ENCODE peak calls at places on chromosomes 2 and 18, in six cellular contexts. K, J, P, S, B and Y are unnamed samples.

GRCh38 chr18:8548186-8548585 is 61.1 kb upstream of the RAB12 start:
- DNase-seq in B (no peak), K (no peak), J (no peak), P (no peak), S (peak; percentile 39), Y (no peak)

GRCh38 chr2:52264488-52264887 is 1232.6 kb upstream of the NRXN1 start:
- DNase-seq in J (no peak), B (no peak), P (peak; percentile 37), K (no peak), S (no peak), Y (no peak)

GRCh38 chr2:20615046-20615465 is 35.8 kb downstream of the HS1BP3 start:
- DNase-seq in S (no peak), K (no peak), B (no peak), J (no peak), P (no peak), Y (no peak)

GRCh38 chr2:47941936-47942335 is 35.6 kb upstream of the FBXO11 start:
- DNase-seq in J (no peak), B (peak; percentile 86), S (no peak), P (no peak), K (no peak), Y (no peak)

GRCh38 chr18:2653467-2653866 is 2.1 kb upstream of the SMCHD1 start:
- DNase-seq in S (no peak), P (no peak), B (no peak), J (no peak), K (no peak), Y (no peak)

GRCh38 chr18:46387426-46388131 is 269.4 kb downstream of the LOXHD1 start:
- DNase-seq in J (no peak), B (no peak), K (no peak), P (no peak), S (no peak), Y (no peak)

GRCh38 chr2:89797320-89798038 is 1106.0 kb downstream of the RPIA start:
- DNase-seq in P (no peak), S (no peak), J (no peak), K (no peak), B (no peak), Y (no peak)

GRCh38 chr2:98029718-98030222 is 34.0 kb upstream of the TMEM131 start:
- DNase-seq in B (no peak), S (peak; percentile 40), P (no peak), K (peak; percentile 19), J (no peak), Y (no peak)

GRCh38 chr2:53334610-53335009 is 433.0 kb upstream of the CHAC2 start:
- DNase-seq in B (no peak), S (no peak), K (no peak), J (no peak), P (no peak), Y (no peak)

GRCh38 chr2:143936758-143937562 is 583.0 kb downstream of the ZEB2 start:
- DNase-seq in P (peak; percentile 57), S (peak; percentile 31), B (no peak), K (peak; percentile 77), J (peak; percentile 47), Y (peak; percentile 45)

GRCh38 chr2:216216951-216217903 is 108.1 kb downstream of the XRCC5 start:
- DNase-seq in P (no peak), K (no peak), S (peak; percentile 71), J (no peak), B (peak; percentile 17), Y (peak; percentile 89)

GRCh38 chr2:64489081-64489761 is 34.9 kb upstream of the AFTPH start:
- DNase-seq in B (no peak), K (no peak), J (no peak), S (no peak), P (no peak), Y (no peak)

GRCh38 chr2:200603972-200604371 is 18.2 kb downstream of the AOX1 start:
- DNase-seq in J (no peak), S (peak; percentile 84), P (no peak), K (no peak), B (peak; percentile 53), Y (peak; percentile 56)

GRCh38 chr18:76874643-76875389 is 52.5 kb downstream of the ZNF236 start:
- DNase-seq in S (no peak), P (peak; percentile 58), J (no peak), K (peak; percentile 57), B (no peak), Y (no peak)

GRCh38 chr2:37389984-37390765 is 45.7 kb downstream of the QPCT start:
- DNase-seq in S (peak; percentile 96), P (peak; percentile 67), J (no peak), K (peak; percentile 44), B (peak; percentile 82), Y (peak; percentile 92)

GRCh38 chr2:36480028-36480427 is 117.9 kb downstream of the FEZ2 start:
- DNase-seq in J (no peak), B (peak; percentile 59), S (no peak), K (no peak), P (no peak), Y (no peak)

GRCh38 chr2:122194546-122194945 is 439.1 kb downstream of the TSN start:
- DNase-seq in S (no peak), K (no peak), B (no peak), P (no peak), J (no peak), Y (no peak)

GRCh38 chr2:143397886-143398614 is 268.8 kb downstream of the ARHGAP15 start:
- DNase-seq in P (no peak), S (peak; percentile 73), J (no peak), K (no peak), B (no peak), Y (peak; percentile 48)

GRCh38 chr2:159797468-159798375 is at the start of gene CD302:
- DNase-seq in B (peak; percentile 73), J (peak; percentile 35), P (peak; percentile 48), S (peak; percentile 45), K (peak; percentile 71), Y (peak; percentile 60)

GRCh38 chr2:41703123-41703522 is 344.7 kb upstream of the PKDCC start:
- DNase-seq in K (no peak), J (no peak), P (no peak), S (no peak), B (no peak), Y (no peak)

GRCh38 chr2:116061023-116061422 is 1618.6 kb downstream of the DPP10 start:
- DNase-seq in K (no peak), P (no peak), J (no peak), S (no peak), B (no peak), Y (no peak)
- H4K91ac ChIP-seq in K (no peak overlapping the region), P (no peak overlapping the region), J (no peak overlapping the region), S (no peak overlapping the region), B (no peak overlapping the region), Y (no peak overlapping the region)

GRCh38 chr2:96807127-96807471 is 9.0 kb upstream of the CNNM3 start:
- DNase-seq in J (no peak), B (no peak), K (no peak), S (no peak), P (no peak), Y (no peak)
- H3K4me1 ChIP-seq in J (no peaks in the 10 kb centered on the region), B (no peaks in the 10 kb centered on the region), K (no peaks in the 10 kb centered on the region), S (peaks cover 4% of the 10 kb centered on the region), P (no peaks in the 10 kb centered on the region), Y (peaks cover 4% of the 10 kb centered on the region)

DNA sequence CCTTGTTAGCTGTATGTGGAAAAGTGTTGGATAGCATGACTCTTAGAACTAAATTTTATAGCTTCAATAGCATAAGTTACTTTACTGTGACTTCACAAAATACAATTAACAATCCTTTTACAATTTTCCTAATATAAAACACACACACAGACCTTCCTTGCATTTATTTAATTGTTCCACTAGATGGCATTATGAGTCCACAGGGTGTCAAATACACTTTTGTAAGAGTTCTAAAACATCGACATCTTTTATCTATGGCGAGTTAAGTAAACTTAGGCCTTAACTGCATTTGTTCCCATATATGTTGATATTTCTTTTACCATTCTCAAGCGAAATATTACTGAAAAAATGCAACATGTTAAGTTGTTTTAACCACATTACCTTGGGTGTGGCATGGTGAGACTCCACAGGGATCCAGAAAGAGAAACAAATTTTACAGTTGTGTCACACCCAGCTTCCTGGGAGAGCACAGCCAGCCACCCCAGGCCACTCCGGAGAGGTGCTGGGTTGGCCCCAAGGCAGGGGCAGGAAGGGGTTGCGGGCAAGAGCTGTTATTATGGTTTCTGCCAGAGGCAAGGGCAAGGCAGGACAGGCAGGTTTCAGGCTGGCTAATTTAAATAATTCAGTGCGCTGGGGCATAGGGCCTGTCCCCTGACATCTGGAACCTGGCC is 312.4 kb upstream of the MC4R start:
- DNase-seq in B (peak; percentile 45), J (no peak), S (peak; percentile 17), K (no peak), P (no peak), Y (peak; percentile 39)
- H3K4ac ChIP-seq in B (no peak overlapping the region), J (no peak overlapping the region), S (no peak overlapping the region), K (no peak overlapping the region), P (no peak overlapping the region), Y (no peak overlapping the region)

GRCh38 chr2:49360051-49360767 is 205.9 kb upstream of the FSHR start:
- DNase-seq in P (no peak), J (no peak), S (no peak), B (no peak), K (no peak), Y (no peak)
- H4K91ac ChIP-seq in P (no peak overlapping the region), J (no peak overlapping the region), S (no peak overlapping the region), B (no peak overlapping the region), K (no peak overlapping the region), Y (no peak overlapping the region)

GRCh38 chr2:85747441-85747840 is 6.3 kb upstream of the ATOH8 start:
- DNase-seq in J (no peak), K (no peak), P (no peak), S (no peak), B (no peak), Y (no peak)
- H3K4me1 ChIP-seq in J (peaks cover 16% of the 10 kb centered on the region), K (no peaks in the 10 kb centered on the region), P (no peaks in the 10 kb centered on the region), S (peaks cover 39% of the 10 kb centered on the region), B (no peaks in the 10 kb centered on the region), Y (peaks cover 41% of the 10 kb centered on the region)

DNA sequence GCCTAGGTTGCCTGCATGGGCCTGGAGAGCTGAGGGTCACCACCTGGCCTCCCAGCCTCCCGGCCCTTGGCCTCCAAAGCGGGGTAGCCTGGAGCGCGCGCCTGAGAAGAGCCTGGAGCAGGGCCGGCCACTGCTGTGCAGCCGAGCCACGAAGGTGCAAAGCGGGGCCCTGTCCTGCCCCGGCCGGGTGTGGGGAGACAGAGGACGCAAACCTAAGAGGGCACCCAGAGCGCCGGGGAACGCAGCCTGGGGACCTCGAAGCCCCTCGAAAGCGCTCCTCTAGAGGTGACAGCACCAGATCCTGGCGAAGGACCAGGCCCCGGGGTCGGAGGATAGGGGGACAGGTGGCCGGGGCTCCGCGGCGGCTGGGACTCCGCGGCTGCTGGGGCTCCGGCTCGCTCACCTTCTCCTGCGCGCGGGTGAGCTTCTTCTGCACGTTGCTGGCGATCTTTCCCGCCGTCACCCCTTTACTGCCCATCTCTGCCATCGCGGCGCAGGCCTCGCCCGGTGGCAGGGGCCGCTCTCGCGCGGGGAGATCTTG is 427 bp downstream of the BIN1 start:
- DNase-seq in J (no peak), S (peak; percentile 10), K (peak; percentile 71), P (no peak), B (no peak), Y (peak; percentile 54)
- H3K4ac ChIP-seq in J (peak overlapping the region; percentile 45), S (peak overlapping the region; percentile 72), K (no peak overlapping the region), P (no peak overlapping the region), B (peak overlapping the region; percentile 2), Y (peak overlapping the region; percentile 62)

GRCh38 chr2:145854039-145854755 is 1334.3 kb upstream of the ZEB2 start:
- DNase-seq in K (no peak), J (no peak), P (no peak), B (no peak), S (no peak), Y (no peak)
- H4K91ac ChIP-seq in K (no peak overlapping the region), J (no peak overlapping the region), P (no peak overlapping the region), B (no peak overlapping the region), S (no peak overlapping the region), Y (no peak overlapping the region)